ENCODE peak calls at places on chromosomes 13 and 19, in eight cellular contexts. K is heart right ventricle, L is cardiac muscle cell, M is uterus, X is left lung, Q is esophagus squamous epithelium, N is IMR-90, E is fibroblast of lung. Y is an unnamed sample.

GRCh38 chr13:25899464-25899863 is 152.4 kb downstream of the SHISA2 start:
- DNase-seq in Q (no peak), K (no peak), L (no peak), X (no peak), M (no peak), E (no peak), N (no peak), Y (no peak)

GRCh38 chr19:10817291-10818038 is 18.5 kb downstream of the TMED1 start:
- DNase-seq in L (peak; percentile 96), N (peak; percentile 98), X (peak; percentile 44), K (peak; percentile 49), E (peak; percentile 90), M (peak; percentile 86), Q (no peak), Y (no peak)

GRCh38 chr19:44741841-44742352 is 6.6 kb upstream of the BCL3 start:
- DNase-seq in X (peak; percentile 96), N (peak; percentile 100), L (peak; percentile 100), Q (peak; percentile 65), M (peak; percentile 99), E (peak; percentile 100), K (peak; percentile 99), Y (peak; percentile 99)

GRCh38 chr13:112097770-112098169 is 30.8 kb downstream of the SOX1 start:
- DNase-seq in E (no peak), M (no peak), Q (no peak), L (no peak), N (no peak), K (no peak), X (no peak), Y (no peak)

GRCh38 chr13:99393791-99394735 is 86.9 kb upstream of the GPR183 start:
- DNase-seq in Q (no peak), K (no peak), L (no peak), M (no peak), E (no peak), N (no peak), X (no peak), Y (no peak)

GRCh38 chr19:30710721-30711120 is 338.5 kb downstream of the ZNF536 start:
- DNase-seq in E (no peak), L (no peak), N (no peak), Q (no peak), X (no peak), K (no peak), M (no peak), Y (no peak)

GRCh38 chr19:10155834-10156233 is 36.1 kb upstream of the EIF3G start:
- DNase-seq in X (peak; percentile 10), L (peak; percentile 8), E (peak; percentile 8), M (no peak), K (no peak), N (peak; percentile 34), Q (no peak), Y (no peak)

GRCh38 chr13:25171517-25172302 is at the start of gene AMER2:
- DNase-seq in N (no peak), X (peak; percentile 77), L (peak; percentile 38), K (peak; percentile 22), M (peak; percentile 24), E (peak; percentile 11), Q (no peak), Y (peak; percentile 38)

GRCh38 chr13:88937381-88937780 is 1266.2 kb downstream of the SLITRK5 start:
- DNase-seq in M (no peak), K (no peak), Q (no peak), E (no peak), L (no peak), N (no peak), X (no peak), Y (no peak)

GRCh38 chr13:98507060-98507797 is 69.7 kb downstream of the STK24 start:
- DNase-seq in M (no peak), L (peak; percentile 77), E (peak; percentile 80), N (no peak), X (no peak), Q (no peak), K (peak; percentile 75), Y (peak; percentile 72)

GRCh38 chr13:94389544-94390351 is 89.7 kb downstream of the DCT start:
- DNase-seq in Q (no peak), K (no peak), L (peak; percentile 45), X (no peak), M (no peak), E (no peak), N (no peak), Y (no peak)

GRCh38 chr13:43405457-43405856 is 381.3 kb downstream of the ENOX1 start:
- DNase-seq in E (peak; percentile 76), X (no peak), Q (no peak), L (peak; percentile 62), M (no peak), N (peak; percentile 74), K (no peak), Y (no peak)

GRCh38 chr19:11570039-11570462 is 7.4 kb downstream of the ACP5 start:
- DNase-seq in K (no peak), Q (no peak), L (no peak), E (no peak), X (no peak), N (no peak), M (no peak), Y (no peak)

GRCh38 chr19:16420781-16421386 is 50.9 kb downstream of the EPS15L1 start:
- DNase-seq in M (no peak), N (no peak), L (no peak), Q (no peak), X (no peak), K (peak; percentile 75), E (no peak), Y (no peak)

GRCh38 chr13:110638814-110639806 is 23.8 kb downstream of the NAXD start:
- DNase-seq in M (no peak), X (peak; percentile 54), Q (no peak), E (no peak), L (no peak), N (no peak), K (no peak), Y (no peak)

GRCh38 chr19:12913011-12913561 is 6.0 kb downstream of the SYCE2 start:
- DNase-seq in K (peak; percentile 75), E (peak; percentile 59), X (peak; percentile 79), Q (no peak), M (peak; percentile 63), N (peak; percentile 42), L (peak; percentile 91), Y (peak; percentile 91)

DNA sequence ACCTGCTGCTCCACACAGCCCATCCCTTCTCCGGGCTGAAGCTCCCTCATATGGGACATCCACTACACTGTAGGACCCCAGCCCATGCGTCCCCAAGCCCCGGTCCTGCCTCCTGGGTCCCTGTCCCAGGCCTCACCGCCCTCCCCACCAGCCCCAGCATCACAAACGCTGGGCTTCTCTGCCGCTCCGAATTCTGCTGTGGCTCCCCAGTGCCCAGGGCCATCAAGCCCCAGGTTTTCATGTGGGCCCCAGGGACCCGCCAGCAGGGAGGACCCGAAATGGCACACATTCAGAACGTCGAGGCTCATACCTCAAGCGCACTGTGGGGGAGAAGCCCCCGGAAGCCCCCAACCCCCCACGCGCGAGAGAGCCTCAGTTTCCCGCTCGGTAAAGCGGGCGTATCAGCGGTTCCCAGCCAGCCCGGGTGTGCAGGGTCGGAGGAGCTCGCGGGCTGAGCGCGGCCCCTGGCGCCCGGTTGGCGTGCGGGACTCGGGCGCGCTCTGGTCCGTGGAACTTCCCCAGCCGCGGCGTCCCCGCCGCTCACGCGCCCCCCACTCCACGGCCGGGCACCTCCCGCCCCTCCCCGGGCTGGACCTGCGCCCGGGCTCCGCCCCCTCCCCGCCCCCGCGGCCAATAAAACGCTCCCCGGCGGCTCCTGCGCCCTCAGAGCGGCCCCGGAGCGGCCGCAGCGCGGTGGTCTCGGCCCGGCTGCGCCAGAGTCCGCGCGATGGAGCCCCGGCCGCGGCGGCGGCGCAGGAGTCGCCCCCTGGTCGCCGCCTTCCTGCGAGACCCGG is at the start of gene PLK5:
- DNase-seq in X (no peak), Q (no peak), M (no peak), L (no peak), E (no peak), N (no peak), K (no peak), Y (no peak)
- H3K4me1 ChIP-seq in X (no peaks in the 10 kb centered on the region), Q (no peaks in the 10 kb centered on the region), M (peaks cover 15% of the 10 kb centered on the region), L (no peaks in the 10 kb centered on the region), E (no peaks in the 10 kb centered on the region), N (no peaks in the 10 kb centered on the region), K (peaks cover 10% of the 10 kb centered on the region), Y (no peaks in the 10 kb centered on the region)

GRCh38 chr19:33545209-33545981 is 23.8 kb upstream of the PEPD start:
- DNase-seq in L (no peak), Q (no peak), K (no peak), E (no peak), M (no peak), X (no peak), N (no peak), Y (no peak)
- TF ChIP-seq CTCF in L (no peak), Q (no peak), K (no peak), E (no peak), M (no peak), X (no peak), N (no peak), Y (no peak)

DNA sequence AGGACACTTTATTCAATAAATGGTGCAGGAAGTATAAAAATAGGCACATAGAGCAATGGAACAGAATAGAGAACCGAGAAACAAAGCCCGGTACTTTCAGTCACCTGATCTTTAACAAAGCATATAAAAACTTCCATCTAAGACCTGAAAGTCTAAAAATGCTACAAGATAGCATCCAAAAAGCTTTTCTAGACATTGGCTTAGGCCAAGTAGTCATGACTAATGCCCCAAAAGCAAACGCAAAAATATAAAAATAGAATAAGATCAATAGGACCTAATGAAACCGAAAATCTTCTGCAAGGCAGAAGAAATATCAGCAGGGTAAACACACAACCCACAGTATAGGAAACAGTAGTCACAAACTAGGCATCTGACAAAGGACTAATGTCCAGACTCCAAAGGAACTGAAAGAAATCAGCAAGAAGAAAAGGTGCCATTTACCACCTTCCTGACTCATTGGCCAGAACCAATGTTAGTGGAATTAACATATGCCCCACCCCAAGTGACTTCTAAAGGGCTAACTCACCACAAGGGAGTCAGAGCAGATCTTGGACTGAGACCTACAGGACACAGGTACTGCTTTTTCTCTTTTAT is 40.8 kb upstream of the CEACAM21 start:
- DNase-seq in X (no peak), N (no peak), L (no peak), E (no peak), K (no peak), Q (no peak), M (no peak), Y (no peak)
- H3K4me1 ChIP-seq in X (peaks cover 5% of the 10 kb centered on the region), N (no peaks in the 10 kb centered on the region), L (no peaks in the 10 kb centered on the region), E (peaks cover 3% of the 10 kb centered on the region), K (peaks cover 49% of the 10 kb centered on the region), Q (peaks cover 15% of the 10 kb centered on the region), M (no peaks in the 10 kb centered on the region), Y (peaks cover 5% of the 10 kb centered on the region)

GRCh38 chr13:23572836-23573235 is 2.6 kb downstream of the TNFRSF19 start:
- DNase-seq in M (no peak), N (no peak), L (no peak), E (no peak), X (no peak), Q (no peak), K (no peak), Y (no peak)

GRCh38 chr13:23574421-23574820 is 4.2 kb downstream of the TNFRSF19 start:
- DNase-seq in K (no peak), M (no peak), Q (no peak), L (no peak), E (no peak), N (no peak), X (no peak), Y (no peak)

GRCh38 chr13:23570099-23570926 is at the start of gene TNFRSF19:
- DNase-seq in N (peak; percentile 91), L (peak; percentile 84), K (peak; percentile 40), E (peak; percentile 92), M (peak; percentile 62), Q (no peak), X (no peak), Y (no peak)

GRCh38 chr13:23567792-23568480 is 2.3 kb upstream of the TNFRSF19 start:
- DNase-seq in E (peak; percentile 12), L (peak; percentile 19), K (no peak), Q (no peak), M (no peak), X (no peak), N (no peak), Y (no peak)

GRCh38 chr13:23570931-23571330 is 719 bp downstream of the TNFRSF19 start:
- DNase-seq in N (peak; percentile 54), X (no peak), E (peak; percentile 54), Q (no peak), K (no peak), M (no peak), L (peak; percentile 43), Y (no peak)
- TF ChIP-seq CTCF in N (peak; percentile 28), X (no peak), E (peak; percentile 31), Q (peak; percentile 34), K (no peak), M (no peak), L (peak; percentile 21), Y (no peak)